ENCODE peak calls at places on chromosomes 11 and 22, in ten cellular contexts. Z, H, L, C, B, M, W, G, Y and D are unnamed samples.

GRCh38 chr22:31630331-31631329 is 31.4 kb downstream of the PISD start:
- DNase-seq in Y (peak; percentile 79), W (peak; percentile 44), Z (peak; percentile 89), L (peak; percentile 96), M (peak; percentile 88), B (peak; percentile 93), H (peak; percentile 94), C (peak; percentile 65), G (peak; percentile 82), D (peak; percentile 85)

GRCh38 chr11:3867209-3868071 is 12.0 kb downstream of the STIM1 start:
- DNase-seq in M (no peak), L (peak; percentile 60), H (no peak), Y (peak; percentile 35), C (no peak), W (no peak), G (no peak), B (no peak), Z (peak; percentile 76), D (no peak)

GRCh38 chr11:2675540-2675939 is 24.3 kb downstream of the KCNQ1OT1 start:
- DNase-seq in Z (no peak), B (peak; percentile 62), G (no peak), Y (no peak), M (no peak), L (no peak), C (no peak), W (no peak), H (no peak), D (no peak)

GRCh38 chr11:104782377-104782754 is 115.9 kb downstream of the CASP12 start:
- DNase-seq in L (no peak), Y (no peak), H (peak; percentile 43), W (no peak), B (no peak), C (no peak), M (no peak), Z (no peak), G (no peak), D (no peak)

GRCh38 chr11:1128333-1129142 is 29.2 kb upstream of the MUC5AC start:
- DNase-seq in G (no peak), L (no peak), W (no peak), M (no peak), Y (peak; percentile 46), B (peak; percentile 64), H (peak; percentile 36), C (peak; percentile 45), Z (no peak), D (no peak)

GRCh38 chr11:67032830-67033555 is 10.1 kb downstream of the SYT12 start:
- DNase-seq in W (peak; percentile 64), L (no peak), C (no peak), B (peak; percentile 91), Z (peak; percentile 26), M (no peak), H (peak; percentile 30), Y (no peak), G (no peak), D (no peak)

GRCh38 chr11:65417702-65418430 is 4.7 kb upstream of the NEAT1 start:
- DNase-seq in L (peak; percentile 80), M (peak; percentile 35), Y (peak; percentile 50), W (no peak), G (peak; percentile 73), Z (peak; percentile 26), B (peak; percentile 87), C (peak; percentile 58), H (no peak), D (no peak)

GRCh38 chr11:64253481-64253880 is 2.2 kb downstream of the PLCB3 start:
- DNase-seq in H (no peak), C (no peak), G (no peak), M (no peak), Z (no peak), L (no peak), Y (no peak), W (no peak), B (peak; percentile 92), D (no peak)

GRCh38 chr11:65650547-65651338 is 12.0 kb downstream of the RELA start:
- DNase-seq in Y (peak; percentile 55), C (peak; percentile 91), W (no peak), Z (no peak), B (no peak), H (peak; percentile 63), M (no peak), L (peak; percentile 43), G (peak; percentile 56), D (no peak)

GRCh38 chr11:64224891-64225607 is 937 bp downstream of the TRPT1 start:
- DNase-seq in B (peak; percentile 70), C (no peak), M (no peak), G (peak; percentile 46), H (peak; percentile 54), Z (no peak), W (no peak), Y (no peak), L (no peak), D (no peak)

GRCh38 chr11:108933630-108934029 is 268.8 kb downstream of the DDX10 start:
- DNase-seq in Y (no peak), G (no peak), W (no peak), H (no peak), Z (no peak), L (no peak), C (no peak), B (no peak), M (no peak), D (no peak)

GRCh38 chr11:99370557-99371200 is 349.9 kb downstream of the CNTN5 start:
- DNase-seq in B (peak; percentile 79), C (no peak), W (peak; percentile 9), G (no peak), Z (no peak), H (peak; percentile 59), L (no peak), M (no peak), Y (no peak), D (no peak)

GRCh38 chr11:87176044-87176443 is 138.3 kb downstream of the TMEM135 start:
- DNase-seq in B (no peak), Y (no peak), Z (no peak), W (peak; percentile 13), H (peak; percentile 49), C (no peak), G (no peak), L (no peak), M (no peak), D (no peak)

GRCh38 chr11:1841511-1842148 is 2.8 kb downstream of the TNNI2 start:
- DNase-seq in B (no peak), H (no peak), Z (no peak), Y (no peak), M (no peak), L (no peak), W (no peak), C (no peak), G (peak; percentile 15), D (no peak)

GRCh38 chr22:22770881-22771280 is 116.7 kb upstream of the IGLL5 start:
- DNase-seq in M (no peak), G (no peak), L (no peak), Z (no peak), C (no peak), B (no peak), W (no peak), Y (no peak), H (no peak), D (no peak)

GRCh38 chr11:119751281-119752060 is 22.5 kb upstream of the NECTIN1 start:
- DNase-seq in M (no peak), Y (no peak), G (no peak), Z (no peak), B (peak; percentile 28), W (no peak), C (no peak), L (peak; percentile 32), H (no peak), D (no peak)

GRCh38 chr22:49255741-49256318 is 571.8 kb downstream of the BRD1 start:
- DNase-seq in B (no peak), H (peak; percentile 22), M (no peak), C (peak; percentile 33), L (no peak), W (no peak), Y (peak; percentile 15), G (no peak), Z (no peak), D (no peak)

GRCh38 chr11:70826541-70826943 is 425.8 kb downstream of the SHANK2 start:
- DNase-seq in M (no peak), C (no peak), G (no peak), H (peak; percentile 75), B (no peak), W (no peak), Z (no peak), Y (no peak), L (no peak), D (no peak)
- H3K9me3 ChIP-seq in M (no peaks in the 10 kb centered on the region), C (no peaks in the 10 kb centered on the region), G (no peaks in the 10 kb centered on the region), H (no peaks in the 10 kb centered on the region), B (peaks cover 3% of the 10 kb centered on the region), W (no peaks in the 10 kb centered on the region), Z (no peaks in the 10 kb centered on the region), Y (no peaks in the 10 kb centered on the region), L (no peaks in the 10 kb centered on the region), D (no peaks in the 10 kb centered on the region)

GRCh38 chr11:75429641-75429901 is 3.4 kb downstream of the KLHL35 start:
- DNase-seq in Z (no peak), B (no peak), C (no peak), H (no peak), W (no peak), L (no peak), G (no peak), M (no peak), Y (no peak), D (no peak)

GRCh38 chr11:75426720-75427086 is 6.3 kb downstream of the KLHL35 start:
- DNase-seq in Y (no peak), M (no peak), G (no peak), W (no peak), C (no peak), Z (no peak), B (peak; percentile 43), L (no peak), H (no peak), D (no peak)

GRCh38 chr11:75428989-75429640 is 3.9 kb downstream of the KLHL35 start:
- DNase-seq in H (no peak), B (peak; percentile 34), G (no peak), Z (no peak), W (no peak), Y (no peak), L (no peak), C (no peak), M (no peak), D (no peak)

GRCh38 chr11:75427181-75427580 is 5.8 kb downstream of the KLHL35 start:
- DNase-seq in W (no peak), B (peak; percentile 43), C (no peak), Z (no peak), H (no peak), L (no peak), Y (no peak), G (no peak), M (no peak), D (no peak)

GRCh38 chr11:75428301-75428724 is 4.7 kb downstream of the KLHL35 start:
- DNase-seq in B (peak; percentile 95), L (peak; percentile 45), Y (peak; percentile 91), W (no peak), M (peak; percentile 52), C (peak; percentile 81), H (peak; percentile 83), Z (peak; percentile 96), G (peak; percentile 75), D (peak; percentile 63)
- H3K4me3 ChIP-seq in B (no peak overlapping the region), L (peak overlapping the region; percentile 49), Y (peak overlapping the region; percentile 40), W (no peak overlapping the region), M (peak overlapping the region; percentile 16), C (peak overlapping the region; percentile 62), H (no peak overlapping the region), Z (peak overlapping the region; percentile 34), G (peak overlapping the region; percentile 34), D (no peak overlapping the region)

GRCh38 chr11:44675906-44676305 is 50.9 kb upstream of the TSPAN18 start:
- DNase-seq in L (no peak), W (no peak), M (no peak), H (no peak), C (no peak), G (no peak), Y (no peak), Z (no peak), B (no peak), D (no peak)
- H3K4me1 ChIP-seq in L (no peaks in the 10 kb centered on the region), W (no peaks in the 10 kb centered on the region), M (peaks cover 22% of the 10 kb centered on the region), H (no peaks in the 10 kb centered on the region), C (no peaks in the 10 kb centered on the region), G (no peaks in the 10 kb centered on the region), Y (no peaks in the 10 kb centered on the region), Z (peaks cover 6% of the 10 kb centered on the region), B (no peaks in the 10 kb centered on the region), D (peaks cover 14% of the 10 kb centered on the region)

GRCh38 chr11:38345286-38345685 is 1747.2 kb upstream of the RAG2 start:
- DNase-seq in Z (no peak), B (no peak), L (no peak), M (no peak), G (no peak), H (no peak), Y (no peak), C (no peak), W (no peak), D (no peak)
- H3K9me3 ChIP-seq in Z (no peaks in the 10 kb centered on the region), B (peaks cover 5% of the 10 kb centered on the region), L (no peaks in the 10 kb centered on the region), M (no peaks in the 10 kb centered on the region), G (peaks cover under 1% of the 10 kb centered on the region), H (peaks cover 2% of the 10 kb centered on the region), Y (peaks cover 6% of the 10 kb centered on the region), C (peaks cover 6% of the 10 kb centered on the region), W (no peaks in the 10 kb centered on the region), D (no peaks in the 10 kb centered on the region)